ENCODE peak calls at places on chromosomes 16 and 17, in seven cellular contexts. One of them, this sample, is unnamed.

GRCh38 chr16:9090101-9090959 is 1.1 kb upstream of the HAPSTR1 start:
- DNase-seq in sigmoid colon: peak
- DNase-seq in HepG2: no peak
- DNase-seq in stomach: peak
- DNase-seq in ovary: peak
- DNase-seq in A549: no peak
- DNase-seq in H1: peak
- DNase-seq in this sample: no peak

GRCh38 chr17:64377769-64378282 is 12.8 kb downstream of the PECAM1 start:
- DNase-seq in H1: no peak
- DNase-seq in ovary: peak
- DNase-seq in A549: no peak
- DNase-seq in sigmoid colon: no peak
- DNase-seq in stomach: no peak
- DNase-seq in HepG2: peak
- DNase-seq in this sample: no peak

GRCh38 chr17:77963441-77963840 is 4.9 kb downstream of the TNRC6C start:
- DNase-seq in H1: no peak
- DNase-seq in HepG2: peak
- DNase-seq in ovary: peak
- DNase-seq in stomach: no peak
- DNase-seq in sigmoid colon: peak
- DNase-seq in A549: no peak
- DNase-seq in this sample: peak

GRCh38 chr16:89823087-89823823 is 5.0 kb upstream of the SPIRE2 start:
- DNase-seq in sigmoid colon: no peak
- DNase-seq in HepG2: no peak
- DNase-seq in H1: peak
- DNase-seq in ovary: no peak
- DNase-seq in stomach: no peak
- DNase-seq in A549: no peak
- DNase-seq in this sample: no peak

GRCh38 chr17:68514809-68515208 is 2.6 kb downstream of the PRKAR1A start:
- DNase-seq in stomach: no peak
- DNase-seq in A549: no peak
- DNase-seq in H1: no peak
- DNase-seq in ovary: no peak
- DNase-seq in sigmoid colon: no peak
- DNase-seq in HepG2: peak
- DNase-seq in this sample: no peak

GRCh38 chr17:79126139-79126538 is 51.5 kb downstream of the ENGASE start:
- DNase-seq in sigmoid colon: no peak
- DNase-seq in A549: no peak
- DNase-seq in HepG2: peak
- DNase-seq in stomach: peak
- DNase-seq in H1: peak
- DNase-seq in ovary: no peak
- DNase-seq in this sample: no peak

GRCh38 chr16:31108035-31108793 is at the start of gene BCKDK:
- DNase-seq in A549: peak
- DNase-seq in stomach: peak
- DNase-seq in HepG2: peak
- DNase-seq in H1: peak
- DNase-seq in sigmoid colon: peak
- DNase-seq in ovary: peak
- DNase-seq in this sample: no peak

GRCh38 chr16:47528431-47528830 is 67.3 kb downstream of the PHKB start:
- DNase-seq in sigmoid colon: no peak
- DNase-seq in stomach: no peak
- DNase-seq in ovary: no peak
- DNase-seq in HepG2: no peak
- DNase-seq in A549: no peak
- DNase-seq in H1: no peak
- DNase-seq in this sample: no peak

GRCh38 chr17:78491236-78492115 is 85.7 kb downstream of the DNAH17 start:
- DNase-seq in stomach: no peak
- DNase-seq in ovary: no peak
- DNase-seq in A549: no peak
- DNase-seq in HepG2: no peak
- DNase-seq in sigmoid colon: no peak
- DNase-seq in H1: no peak
- DNase-seq in this sample: no peak

GRCh38 chr17:50679008-50679544 is 28.6 kb downstream of the ANKRD40 start:
- DNase-seq in HepG2: peak
- DNase-seq in A549: no peak
- DNase-seq in sigmoid colon: no peak
- DNase-seq in H1: no peak
- DNase-seq in stomach: no peak
- DNase-seq in ovary: no peak
- DNase-seq in this sample: no peak

GRCh38 chr16:30786115-30786935 is 680 bp downstream of the ZNF629 start:
- DNase-seq in ovary: no peak
- DNase-seq in HepG2: peak
- DNase-seq in H1: peak
- DNase-seq in stomach: peak
- DNase-seq in A549: peak
- DNase-seq in sigmoid colon: no peak
- DNase-seq in this sample: no peak

GRCh38 chr16:12784076-12784475 is 19.6 kb downstream of the CPPED1 start:
- DNase-seq in HepG2: no peak
- DNase-seq in H1: no peak
- DNase-seq in stomach: no peak
- DNase-seq in ovary: no peak
- DNase-seq in A549: no peak
- DNase-seq in sigmoid colon: no peak
- DNase-seq in this sample: no peak

GRCh38 chr17:40490289-40490853 is 11.1 kb downstream of the TNS4 start:
- DNase-seq in H1: peak
- DNase-seq in sigmoid colon: peak
- DNase-seq in A549: no peak
- DNase-seq in ovary: peak
- DNase-seq in HepG2: no peak
- DNase-seq in stomach: no peak
- DNase-seq in this sample: no peak

GRCh38 chr17:41772218-41772585 is 14.3 kb downstream of the JUP start:
- DNase-seq in H1: peak
- DNase-seq in sigmoid colon: no peak
- DNase-seq in stomach: peak
- DNase-seq in A549: no peak
- DNase-seq in HepG2: no peak
- DNase-seq in ovary: no peak
- DNase-seq in this sample: no peak

GRCh38 chr16:84927621-84928591 is 83.4 kb downstream of the ZDHHC7 start:
- DNase-seq in stomach: no peak
- DNase-seq in HepG2: no peak
- DNase-seq in A549: no peak
- DNase-seq in sigmoid colon: peak
- DNase-seq in H1: no peak
- DNase-seq in ovary: peak
- DNase-seq in this sample: no peak

GRCh38 chr17:7839890-7840260 is 5.9 kb downstream of the KDM6B start:
- DNase-seq in HepG2: peak
- DNase-seq in sigmoid colon: peak
- DNase-seq in ovary: peak
- DNase-seq in A549: peak
- DNase-seq in H1: no peak
- DNase-seq in stomach: no peak
- DNase-seq in this sample: no peak

GRCh38 chr17:19348806-19349205 is 13.7 kb downstream of the B9D1 start:
- DNase-seq in A549: no peak
- DNase-seq in stomach: no peak
- DNase-seq in H1: no peak
- DNase-seq in HepG2: no peak
- DNase-seq in ovary: peak
- DNase-seq in sigmoid colon: peak
- DNase-seq in this sample: no peak

GRCh38 chr16:30446203-30446595 is 525 bp upstream of the SEPHS2 start:
- DNase-seq in stomach: no peak
- DNase-seq in ovary: no peak
- DNase-seq in sigmoid colon: no peak
- DNase-seq in HepG2: no peak
- DNase-seq in A549: no peak
- DNase-seq in H1: no peak
- DNase-seq in this sample: no peak

GRCh38 chr17:6701719-6702118 is 11.4 kb downstream of the SLC13A5 start:
- DNase-seq in ovary: peak
- DNase-seq in A549: peak
- DNase-seq in H1: peak
- DNase-seq in stomach: no peak
- DNase-seq in sigmoid colon: peak
- DNase-seq in HepG2: peak
- DNase-seq in this sample: no peak

GRCh38 chr17:80138856-80139426 is 8.0 kb downstream of the EIF4A3 start:
- DNase-seq in HepG2: no peak
- DNase-seq in H1: no peak
- DNase-seq in ovary: no peak
- DNase-seq in A549: no peak
- DNase-seq in stomach: peak
- DNase-seq in sigmoid colon: peak
- DNase-seq in this sample: no peak

GRCh38 chr17:19448341-19449268 is 37.6 kb downstream of the RNF112 start:
- DNase-seq in HepG2: peak
- DNase-seq in ovary: peak
- DNase-seq in A549: no peak
- DNase-seq in H1: no peak
- DNase-seq in sigmoid colon: peak
- DNase-seq in stomach: no peak
- DNase-seq in this sample: no peak

GRCh38 chr16:65667013-65667578 is 545.2 kb upstream of the CDH11 start:
- DNase-seq in H1: no peak
- DNase-seq in sigmoid colon: no peak
- DNase-seq in A549: no peak
- DNase-seq in ovary: no peak
- DNase-seq in HepG2: peak
- DNase-seq in stomach: no peak
- DNase-seq in this sample: no peak
- TF ChIP-seq CTCF in H1: peak
- TF ChIP-seq CTCF in sigmoid colon: no peak
- TF ChIP-seq CTCF in A549: no peak
- TF ChIP-seq CTCF in ovary: no peak
- TF ChIP-seq CTCF in HepG2: peak
- TF ChIP-seq CTCF in stomach: no peak
- TF ChIP-seq CTCF in this sample: no peak

GRCh38 chr17:12485361-12485911 is 180.3 kb upstream of the MYOCD start:
- DNase-seq in A549: no peak
- DNase-seq in ovary: no peak
- DNase-seq in sigmoid colon: no peak
- DNase-seq in H1: no peak
- DNase-seq in stomach: no peak
- DNase-seq in HepG2: no peak
- DNase-seq in this sample: no peak
- TF ChIP-seq EP300 in A549: no peak
- TF ChIP-seq EP300 in ovary: no peak
- TF ChIP-seq EP300 in sigmoid colon: no peak
- TF ChIP-seq EP300 in H1: no peak
- TF ChIP-seq EP300 in stomach: no peak
- TF ChIP-seq EP300 in HepG2: no peak
- TF ChIP-seq EP300 in this sample: no peak

GRCh38 chr17:76274559-76274956 is 9.4 kb downstream of the UBALD2 start:
- DNase-seq in stomach: no peak
- DNase-seq in A549: no peak
- DNase-seq in HepG2: no peak
- DNase-seq in H1: no peak
- DNase-seq in ovary: no peak
- DNase-seq in sigmoid colon: no peak
- DNase-seq in this sample: no peak

GRCh38 chr17:76276461-76277299 is 11.5 kb downstream of the UBALD2 start:
- DNase-seq in ovary: no peak
- DNase-seq in A549: no peak
- DNase-seq in sigmoid colon: no peak
- DNase-seq in H1: no peak
- DNase-seq in HepG2: no peak
- DNase-seq in stomach: no peak
- DNase-seq in this sample: no peak

GRCh38 chr17:76277300-76278267 is 12.4 kb downstream of the UBALD2 start:
- DNase-seq in A549: no peak
- DNase-seq in stomach: no peak
- DNase-seq in sigmoid colon: no peak
- DNase-seq in HepG2: no peak
- DNase-seq in H1: no peak
- DNase-seq in ovary: no peak
- DNase-seq in this sample: no peak

GRCh38 chr17:76275382-76276068 is 10.4 kb downstream of the UBALD2 start:
- DNase-seq in stomach: no peak
- DNase-seq in sigmoid colon: no peak
- DNase-seq in H1: no peak
- DNase-seq in A549: no peak
- DNase-seq in ovary: no peak
- DNase-seq in HepG2: no peak
- DNase-seq in this sample: no peak

DNA sequence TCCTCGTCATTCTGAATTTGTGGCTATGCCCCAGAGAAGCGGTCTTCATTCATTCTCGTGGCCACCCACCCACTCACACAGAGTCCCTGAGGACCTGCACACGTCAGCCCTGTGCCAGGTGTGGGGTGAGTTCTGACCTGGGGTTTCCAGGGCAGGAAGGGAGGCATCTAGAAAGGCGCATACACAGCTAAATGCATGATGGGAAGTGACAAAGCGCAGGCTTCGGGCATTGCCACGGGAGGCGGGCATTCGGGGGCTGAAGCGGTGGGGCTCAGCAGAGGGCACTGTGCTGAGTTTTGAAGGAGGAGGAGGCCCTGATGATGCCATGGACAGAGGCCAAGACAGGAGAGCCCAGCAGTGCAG is 10.9 kb downstream of the UBALD2 start:
- DNase-seq in ovary: no peak
- DNase-seq in HepG2: no peak
- DNase-seq in A549: no peak
- DNase-seq in stomach: no peak
- DNase-seq in sigmoid colon: no peak
- DNase-seq in H1: no peak
- DNase-seq in this sample: no peak
- TF ChIP-seq POLR2A in ovary: no peak
- TF ChIP-seq POLR2A in HepG2: no peak
- TF ChIP-seq POLR2A in A549: no peak
- TF ChIP-seq POLR2A in stomach: no peak
- TF ChIP-seq POLR2A in sigmoid colon: no peak
- TF ChIP-seq POLR2A in H1: no peak
- TF ChIP-seq POLR2A in this sample: no peak

GRCh38 chr17:66976781-66977201 is 12.3 kb downstream of the CACNG4 start:
- DNase-seq in ovary: no peak
- DNase-seq in sigmoid colon: no peak
- DNase-seq in HepG2: no peak
- DNase-seq in A549: no peak
- DNase-seq in stomach: no peak
- DNase-seq in H1: no peak
- DNase-seq in this sample: no peak

GRCh38 chr17:66975188-66975587 is 10.7 kb downstream of the CACNG4 start:
- DNase-seq in stomach: no peak
- DNase-seq in A549: no peak
- DNase-seq in sigmoid colon: no peak
- DNase-seq in ovary: no peak
- DNase-seq in H1: no peak
- DNase-seq in HepG2: no peak
- DNase-seq in this sample: no peak

GRCh38 chr17:66978514-66979061 is 14.1 kb downstream of the CACNG4 start:
- DNase-seq in sigmoid colon: no peak
- DNase-seq in A549: no peak
- DNase-seq in stomach: no peak
- DNase-seq in H1: no peak
- DNase-seq in ovary: no peak
- DNase-seq in HepG2: no peak
- DNase-seq in this sample: no peak

GRCh38 chr17:66976379-66976663 is 11.8 kb downstream of the CACNG4 start:
- DNase-seq in ovary: no peak
- DNase-seq in stomach: no peak
- DNase-seq in H1: no peak
- DNase-seq in A549: no peak
- DNase-seq in sigmoid colon: no peak
- DNase-seq in HepG2: no peak
- DNase-seq in this sample: no peak

GRCh38 chr17:66975614-66976378 is 11.3 kb downstream of the CACNG4 start:
- DNase-seq in ovary: no peak
- DNase-seq in H1: peak
- DNase-seq in sigmoid colon: no peak
- DNase-seq in A549: peak
- DNase-seq in stomach: peak
- DNase-seq in HepG2: peak
- DNase-seq in this sample: no peak
- TF ChIP-seq CTCF in ovary: no peak
- TF ChIP-seq CTCF in H1: peak
- TF ChIP-seq CTCF in sigmoid colon: no peak
- TF ChIP-seq CTCF in A549: peak
- TF ChIP-seq CTCF in stomach: no peak
- TF ChIP-seq CTCF in HepG2: peak
- TF ChIP-seq CTCF in this sample: peak